ENCODE peak calls at places on chromosome 11, in four cellular contexts. O is substantia nigra; F is anterior cingulate cortex; D is stimulated activated naive CD4-positive, alpha-beta T cell. K is an unnamed sample.

GRCh38 chr11:116605543-116605942 is 167.2 kb downstream of the BUD13 start:
- DNase-seq in O (no peak), F (no peak), D (no peak), K (no peak)

GRCh38 chr11:114925591-114925990 is 247.3 kb downstream of the NXPE2 start:
- DNase-seq in O (no peak), F (no peak), D (no peak), K (no peak)

GRCh38 chr11:66851698-66852465 is 5.0 kb upstream of the LRFN4 start:
- DNase-seq in O (no peak), F (no peak), D (no peak), K (peak)

GRCh38 chr11:28976801-28977145 is 868.6 kb downstream of the METTL15 start:
- DNase-seq in O (no peak), F (no peak), D (no peak), K (no peak)

GRCh38 chr11:70503878-70504240 is 105.5 kb downstream of the CTTN start:
- DNase-seq in O (no peak), F (no peak), D (no peak), K (no peak)

GRCh38 chr11:126842038-126842437 is 158.5 kb downstream of the KIRREL3 start:
- DNase-seq in O (no peak), F (no peak), D (no peak), K (no peak)

GRCh38 chr11:15197696-15198095 is 83.0 kb downstream of the INSC start:
- DNase-seq in O (no peak), F (no peak), D (no peak), K (no peak)

GRCh38 chr11:86570457-86570856 is 102.0 kb downstream of the ME3 start:
- DNase-seq in O (no peak), F (no peak), D (no peak), K (no peak)

GRCh38 chr11:32173435-32173834 is 82.6 kb downstream of the RCN1 start:
- DNase-seq in O (peak), F (peak), D (no peak), K (no peak)

GRCh38 chr11:82546556-82547162 is 187.0 kb downstream of the FAM181B start:
- DNase-seq in O (no peak), F (no peak), D (no peak), K (no peak)

GRCh38 chr11:69297926-69298777 is 4.2 kb downstream of the MYEOV start:
- DNase-seq in O (no peak), F (no peak), D (no peak), K (peak)

GRCh38 chr11:84909740-84910139 is 717.4 kb downstream of the DLG2 start:
- DNase-seq in O (no peak), F (no peak), D (no peak), K (no peak)

GRCh38 chr11:78420255-78420764 is 2.7 kb upstream of the GAB2 start:
- DNase-seq in O (peak), F (peak), D (no peak), K (peak)

GRCh38 chr11:126871792-126872191 is 128.8 kb downstream of the KIRREL3 start:
- DNase-seq in O (no peak), F (no peak), D (no peak), K (no peak)

GRCh38 chr11:47991894-47992293 is 11.5 kb downstream of the PTPRJ start:
- DNase-seq in O (no peak), F (no peak), D (no peak), K (no peak)

GRCh38 chr11:68513930-68514487 is 53.5 kb downstream of the PPP6R3 start:
- DNase-seq in O (no peak), F (no peak), D (no peak), K (no peak)

GRCh38 chr11:100328626-100329340 is 358.3 kb upstream of the ARHGAP42 start:
- DNase-seq in O (no peak), F (no peak), D (no peak), K (no peak)

GRCh38 chr11:2146051-2146450 is 6.9 kb upstream of the IGF2 start:
- DNase-seq in O (no peak), F (no peak), D (no peak), K (no peak)

GRCh38 chr11:12077535-12078280 is 32.7 kb upstream of the MICAL2 start:
- DNase-seq in O (no peak), F (no peak), D (no peak), K (peak)

GRCh38 chr11:4094348-4095291 is at the start of gene RRM1:
- DNase-seq in O (peak), F (peak), D (peak), K (peak)

GRCh38 chr11:106496677-106497076 is 419.2 kb downstream of the AASDHPPT start:
- DNase-seq in O (no peak), F (no peak), D (no peak), K (no peak)

GRCh38 chr11:128633384-128633965 is 46.1 kb upstream of the ETS1 start:
- DNase-seq in O (no peak), F (no peak), D (no peak), K (no peak)

GRCh38 chr11:111775024-111775710 is 9.0 kb upstream of the PPP2R1B start:
- DNase-seq in O (no peak), F (no peak), D (no peak), K (no peak)

GRCh38 chr11:1854949-1855885 is 2.3 kb downstream of the LSP1 start:
- DNase-seq in O (no peak), F (no peak), D (no peak), K (no peak)

GRCh38 chr11:48081151-48082010 is 101.0 kb downstream of the PTPRJ start:
- DNase-seq in O (peak), F (peak), D (no peak), K (peak)

GRCh38 chr11:106585061-106585460 is 433.2 kb downstream of the GUCY1A2 start:
- DNase-seq in O (no peak), F (no peak), D (no peak), K (no peak)

GRCh38 chr11:5655474-5655873 is 29.4 kb downstream of the TRIM5 start:
- DNase-seq in O (no peak), F (no peak), D (no peak), K (no peak)

GRCh38 chr11:112221263-112221835 is 4.9 kb upstream of the PTS start:
- DNase-seq in O (no peak), F (no peak), D (no peak), K (no peak)

GRCh38 chr11:45314900-45315299 is 28.8 kb upstream of the SYT13 start:
- DNase-seq in O (no peak), F (no peak), D (no peak), K (no peak)

GRCh38 chr11:56819916-56820315 is 71.4 kb upstream of the OR9G4 start:
- DNase-seq in O (no peak), F (no peak), D (no peak), K (no peak)

GRCh38 chr11:18775492-18776292 is 15.9 kb downstream of the PTPN5 start:
- DNase-seq in O (no peak), F (no peak), D (no peak), K (no peak)

GRCh38 chr11:44305643-44306468 is 4.1 kb downstream of the ALX4 start:
- DNase-seq in O (no peak), F (no peak), D (no peak), K (no peak)

GRCh38 chr11:18050853-18051252 is 4.8 kb upstream of the TPH1 start:
- DNase-seq in O (no peak), F (no peak), D (no peak), K (no peak)